ENCODE peak calls at places on chromosomes 1 and 21, in five cellular contexts. Y is A172, H is AG20443, M is B cell, A is iPS-NIHi11. X is an unnamed sample.

GRCh38 chr1:102942324-102942723 is 166.0 kb downstream of the COL11A1 start:
- DNase-seq in Y (no peak), H (no peak), M (no peak), A (no peak), X (no peak)

GRCh38 chr1:54604572-54605370 is 18.6 kb downstream of the FAM151A start:
- DNase-seq in Y (peak), H (no peak), M (no peak), A (no peak), X (no peak)

GRCh38 chr1:56378376-56379070 is 200.8 kb downstream of the PLPP3 start:
- DNase-seq in Y (no peak), H (no peak), M (no peak), A (no peak), X (peak)

GRCh38 chr1:88784551-88784950 is 100.5 kb downstream of the PKN2 start:
- DNase-seq in Y (no peak), H (no peak), M (no peak), A (no peak), X (peak)

GRCh38 chr1:69648486-69648885 is 80.8 kb downstream of the LRRC7 start:
- DNase-seq in Y (no peak), H (no peak), M (no peak), A (no peak), X (no peak)

GRCh38 chr1:147892216-147892615 is 10.4 kb upstream of the GJA8 start:
- DNase-seq in Y (no peak), H (no peak), M (no peak), A (peak), X (peak)

GRCh38 chr1:24199291-24199900 is 12.3 kb upstream of the IFNLR1 start:
- DNase-seq in Y (peak), H (peak), M (peak), A (peak), X (peak)

GRCh38 chr1:15130607-15131006 is 22.9 kb upstream of the TMEM51 start:
- DNase-seq in Y (no peak), H (no peak), M (no peak), A (no peak), X (no peak)

GRCh38 chr1:153677718-153678518 is 570 bp upstream of the NPR1 start:
- DNase-seq in Y (peak), H (peak), M (peak), A (peak), X (peak)

GRCh38 chr1:8880068-8880676 is 1.7 kb upstream of the ENO1 start:
- DNase-seq in Y (peak), H (peak), M (no peak), A (peak), X (peak)

GRCh38 chr21:15250384-15250783 is 185.6 kb upstream of the NRIP1 start:
- DNase-seq in Y (no peak), H (no peak), M (no peak), A (no peak), X (no peak)

GRCh38 chr1:53048960-53049573 is 12.9 kb upstream of the PODN start:
- DNase-seq in Y (no peak), H (no peak), M (no peak), A (no peak), X (peak)

GRCh38 chr1:20409971-20410370 is 76.0 kb downstream of the CAMK2N1 start:
- DNase-seq in Y (no peak), H (no peak), M (no peak), A (no peak), X (no peak)

GRCh38 chr1:27045973-27046558 is 33.4 kb upstream of the TENT5B start:
- DNase-seq in Y (peak), H (peak), M (peak), A (peak), X (peak)

GRCh38 chr1:91751281-91751680 is 134.7 kb downstream of the TGFBR3 start:
- DNase-seq in Y (no peak), H (peak), M (no peak), A (no peak), X (peak)

GRCh38 chr1:205709059-205709398 is 28.7 kb upstream of the SLC45A3 start:
- DNase-seq in Y (peak), H (peak), M (no peak), A (no peak), X (no peak)

GRCh38 chr1:85374160-85374559 is 90.8 kb downstream of the DDAH1 start:
- DNase-seq in Y (peak), H (peak), M (no peak), A (no peak), X (no peak)

GRCh38 chr1:66270122-66270812 is 263.7 kb upstream of the SGIP1 start:
- DNase-seq in Y (no peak), H (no peak), M (no peak), A (no peak), X (peak)

GRCh38 chr1:233394860-233395717 is 67.6 kb downstream of the MAP3K21 start:
- DNase-seq in Y (peak), H (peak), M (peak), A (peak), X (peak)

GRCh38 chr1:8202182-8202905 is 115.6 kb upstream of the SLC45A1 start:
- DNase-seq in Y (peak), H (peak), M (no peak), A (peak), X (no peak)

GRCh38 chr1:91555821-91556531 is 55.3 kb downstream of the CDC7 start:
- DNase-seq in Y (peak), H (peak), M (no peak), A (no peak), X (no peak)

GRCh38 chr1:181126871-181127587 is 38.5 kb downstream of the IER5 start:
- DNase-seq in Y (peak), H (no peak), M (no peak), A (no peak), X (no peak)

GRCh38 chr1:201748331-201748730 is 80.6 kb upstream of the IPO9 start:
- DNase-seq in Y (peak), H (peak), M (no peak), A (peak), X (no peak)

GRCh38 chr1:41333146-41333784 is 28.0 kb upstream of the FOXO6 start:
- DNase-seq in Y (peak), H (no peak), M (no peak), A (no peak), X (no peak)

GRCh38 chr1:54180666-54181360 is 19.0 kb downstream of the CYB5RL start:
- DNase-seq in Y (no peak), H (no peak), M (no peak), A (no peak), X (no peak)

GRCh38 chr1:63087966-63088365 is 234.4 kb upstream of the FOXD3 start:
- DNase-seq in Y (no peak), H (no peak), M (no peak), A (peak), X (peak)

GRCh38 chr1:100543640-100544039 is 5.7 kb downstream of the GPR88 start:
- DNase-seq in Y (peak), H (no peak), M (no peak), A (peak), X (no peak)

GRCh38 chr1:36705629-36706028 is 222.9 kb upstream of the CSF3R start:
- DNase-seq in Y (no peak), H (no peak), M (no peak), A (peak), X (no peak)

GRCh38 chr1:67441183-67441582 is 11.0 kb upstream of the SERBP1 start:
- DNase-seq in Y (no peak), H (peak), M (no peak), A (no peak), X (peak)

GRCh38 chr1:214658785-214659184 is 55.8 kb downstream of the CENPF start:
- DNase-seq in Y (peak), H (peak), M (no peak), A (peak), X (no peak)

GRCh38 chr1:208541225-208541855 is 297.2 kb upstream of the PLXNA2 start:
- DNase-seq in Y (no peak), H (no peak), M (no peak), A (no peak), X (no peak)

GRCh38 chr1:147389532-147390184 is 147.2 kb downstream of the CHD1L start:
- DNase-seq in Y (peak), H (peak), M (peak), A (peak), X (peak)

GRCh38 chr1:28510350-28511223 is 4.7 kb downstream of the RCC1 start:
- DNase-seq in Y (peak), H (no peak), M (no peak), A (no peak), X (no peak)